ENCODE peak calls at places on chromosomes 7 and 10, in five cellular contexts. One of them, this sample, is unnamed.

GRCh38 chr7:39265912-39266591 is 288.3 kb downstream of the POU6F2 start:
- DNase-seq in A673: no peak
- DNase-seq in transverse colon: no peak
- DNase-seq in adrenal gland: no peak
- DNase-seq in naive thymus-derived CD4-positive, alpha-beta T cell: no peak
- DNase-seq in this sample: no peak

GRCh38 chr10:85225311-85225710 is 896.9 kb downstream of the CCSER2 start:
- DNase-seq in A673: no peak
- DNase-seq in transverse colon: no peak
- DNase-seq in adrenal gland: no peak
- DNase-seq in naive thymus-derived CD4-positive, alpha-beta T cell: no peak
- DNase-seq in this sample: no peak

GRCh38 chr7:21426958-21427860 is 674 bp upstream of the SP4 start:
- DNase-seq in A673: peak; percentile 99
- DNase-seq in transverse colon: peak; percentile 99
- DNase-seq in adrenal gland: peak; percentile 99
- DNase-seq in naive thymus-derived CD4-positive, alpha-beta T cell: peak; percentile 99
- DNase-seq in this sample: peak; percentile 99

GRCh38 chr7:49597805-49598204 is 175.6 kb upstream of the VWC2 start:
- DNase-seq in A673: no peak
- DNase-seq in transverse colon: no peak
- DNase-seq in adrenal gland: no peak
- DNase-seq in naive thymus-derived CD4-positive, alpha-beta T cell: no peak
- DNase-seq in this sample: no peak

GRCh38 chr10:44399478-44400451 is 14.9 kb upstream of the CXCL12 start:
- DNase-seq in A673: no peak
- DNase-seq in transverse colon: no peak
- DNase-seq in adrenal gland: peak; percentile 30
- DNase-seq in naive thymus-derived CD4-positive, alpha-beta T cell: no peak
- DNase-seq in this sample: no peak

GRCh38 chr7:24419527-24419926 is 135.5 kb downstream of the NPY start:
- DNase-seq in A673: no peak
- DNase-seq in transverse colon: no peak
- DNase-seq in adrenal gland: no peak
- DNase-seq in naive thymus-derived CD4-positive, alpha-beta T cell: no peak
- DNase-seq in this sample: no peak

GRCh38 chr7:77386165-77386824 is 29.9 kb downstream of the GSAP start:
- DNase-seq in A673: no peak
- DNase-seq in transverse colon: no peak
- DNase-seq in adrenal gland: no peak
- DNase-seq in naive thymus-derived CD4-positive, alpha-beta T cell: no peak
- DNase-seq in this sample: no peak

GRCh38 chr7:69283421-69283820 is 314.9 kb upstream of the AUTS2 start:
- DNase-seq in A673: no peak
- DNase-seq in transverse colon: no peak
- DNase-seq in adrenal gland: no peak
- DNase-seq in naive thymus-derived CD4-positive, alpha-beta T cell: no peak
- DNase-seq in this sample: no peak

GRCh38 chr10:86188796-86189558 is 177.6 kb downstream of the GRID1 start:
- DNase-seq in A673: no peak
- DNase-seq in transverse colon: no peak
- DNase-seq in adrenal gland: no peak
- DNase-seq in naive thymus-derived CD4-positive, alpha-beta T cell: no peak
- DNase-seq in this sample: no peak

GRCh38 chr7:1144269-1144771 is 15.7 kb downstream of the ZFAND2A start:
- DNase-seq in A673: peak; percentile 47
- DNase-seq in transverse colon: no peak
- DNase-seq in adrenal gland: peak; percentile 88
- DNase-seq in naive thymus-derived CD4-positive, alpha-beta T cell: no peak
- DNase-seq in this sample: peak; percentile 93

GRCh38 chr7:34454381-34454780 is 203.6 kb upstream of the NPSR1 start:
- DNase-seq in A673: no peak
- DNase-seq in transverse colon: no peak
- DNase-seq in adrenal gland: no peak
- DNase-seq in naive thymus-derived CD4-positive, alpha-beta T cell: no peak
- DNase-seq in this sample: no peak

GRCh38 chr7:145216876-145217275 is 381.0 kb upstream of the TPK1 start:
- DNase-seq in A673: no peak
- DNase-seq in transverse colon: no peak
- DNase-seq in adrenal gland: no peak
- DNase-seq in naive thymus-derived CD4-positive, alpha-beta T cell: no peak
- DNase-seq in this sample: no peak

GRCh38 chr7:131355917-131356777 is 28.5 kb downstream of the MKLN1 start:
- DNase-seq in A673: no peak
- DNase-seq in transverse colon: peak; percentile 39
- DNase-seq in adrenal gland: no peak
- DNase-seq in naive thymus-derived CD4-positive, alpha-beta T cell: no peak
- DNase-seq in this sample: peak; percentile 40

GRCh38 chr7:4241791-4242190 is 440.3 kb upstream of the FOXK1 start:
- DNase-seq in A673: no peak
- DNase-seq in transverse colon: no peak
- DNase-seq in adrenal gland: no peak
- DNase-seq in naive thymus-derived CD4-positive, alpha-beta T cell: no peak
- DNase-seq in this sample: no peak

GRCh38 chr7:128876127-128876526 is 13.5 kb downstream of the ATP6V1F start:
- DNase-seq in A673: no peak
- DNase-seq in transverse colon: peak; percentile 26
- DNase-seq in adrenal gland: no peak
- DNase-seq in naive thymus-derived CD4-positive, alpha-beta T cell: no peak
- DNase-seq in this sample: no peak

GRCh38 chr10:102299873-102300272 is 54.5 kb downstream of the GBF1 start:
- DNase-seq in A673: no peak
- DNase-seq in transverse colon: no peak
- DNase-seq in adrenal gland: no peak
- DNase-seq in naive thymus-derived CD4-positive, alpha-beta T cell: no peak
- DNase-seq in this sample: no peak

GRCh38 chr10:3775671-3776551 is 9.1 kb downstream of the KLF6 start:
- DNase-seq in A673: no peak
- DNase-seq in transverse colon: peak; percentile 34
- DNase-seq in adrenal gland: peak; percentile 58
- DNase-seq in naive thymus-derived CD4-positive, alpha-beta T cell: no peak
- DNase-seq in this sample: peak; percentile 43

GRCh38 chr10:122344741-122345258 is 29.7 kb upstream of the PLEKHA1 start:
- DNase-seq in A673: no peak
- DNase-seq in transverse colon: peak; percentile 45
- DNase-seq in adrenal gland: no peak
- DNase-seq in naive thymus-derived CD4-positive, alpha-beta T cell: no peak
- DNase-seq in this sample: no peak

GRCh38 chr10:63430091-63430998 is 35.4 kb downstream of the JMJD1C start:
- DNase-seq in A673: peak; percentile 69
- DNase-seq in transverse colon: no peak
- DNase-seq in adrenal gland: no peak
- DNase-seq in naive thymus-derived CD4-positive, alpha-beta T cell: no peak
- DNase-seq in this sample: no peak

GRCh38 chr10:66886848-66887247 is 39.0 kb upstream of the LRRTM3 start:
- DNase-seq in A673: no peak
- DNase-seq in transverse colon: no peak
- DNase-seq in adrenal gland: no peak
- DNase-seq in naive thymus-derived CD4-positive, alpha-beta T cell: no peak
- DNase-seq in this sample: no peak

GRCh38 chr7:28389504-28390385 is 22.6 kb upstream of the CREB5 start:
- DNase-seq in A673: peak; percentile 70
- DNase-seq in transverse colon: no peak
- DNase-seq in adrenal gland: no peak
- DNase-seq in naive thymus-derived CD4-positive, alpha-beta T cell: no peak
- DNase-seq in this sample: no peak

GRCh38 chr7:36490335-36490940 is 100.8 kb downstream of the ANLN start:
- DNase-seq in A673: no peak
- DNase-seq in transverse colon: no peak
- DNase-seq in adrenal gland: no peak
- DNase-seq in naive thymus-derived CD4-positive, alpha-beta T cell: no peak
- DNase-seq in this sample: no peak

GRCh38 chr7:112071856-112072255 is 134.3 kb downstream of the DOCK4 start:
- DNase-seq in A673: no peak
- DNase-seq in transverse colon: no peak
- DNase-seq in adrenal gland: no peak
- DNase-seq in naive thymus-derived CD4-positive, alpha-beta T cell: no peak
- DNase-seq in this sample: no peak

GRCh38 chr10:72306215-72306760 is 32.6 kb downstream of the DDIT4 start:
- DNase-seq in A673: no peak
- DNase-seq in transverse colon: no peak
- DNase-seq in adrenal gland: no peak
- DNase-seq in naive thymus-derived CD4-positive, alpha-beta T cell: no peak
- DNase-seq in this sample: no peak
- H3K4me1 ChIP-seq in A673: peaks cover 4% of the 10 kb centered on the region
- H3K4me1 ChIP-seq in transverse colon: peaks cover 35% of the 10 kb centered on the region
- H3K4me1 ChIP-seq in adrenal gland: peaks cover 24% of the 10 kb centered on the region
- H3K4me1 ChIP-seq in naive thymus-derived CD4-positive, alpha-beta T cell: no peaks in the 10 kb centered on the region
- H3K4me1 ChIP-seq in this sample: peaks cover 52% of the 10 kb centered on the region

GRCh38 chr7:2757361-2757903 is 69.4 kb downstream of the AMZ1 start:
- DNase-seq in A673: no peak
- DNase-seq in transverse colon: peak; percentile 38
- DNase-seq in adrenal gland: peak; percentile 95
- DNase-seq in naive thymus-derived CD4-positive, alpha-beta T cell: no peak
- DNase-seq in this sample: no peak

GRCh38 chr7:2758673-2759603 is 70.9 kb downstream of the AMZ1 start:
- DNase-seq in A673: no peak
- DNase-seq in transverse colon: no peak
- DNase-seq in adrenal gland: peak; percentile 54
- DNase-seq in naive thymus-derived CD4-positive, alpha-beta T cell: no peak
- DNase-seq in this sample: no peak

GRCh38 chr7:2760098-2760889 is 72.3 kb downstream of the AMZ1 start:
- DNase-seq in A673: peak; percentile 49
- DNase-seq in transverse colon: peak; percentile 88
- DNase-seq in adrenal gland: peak; percentile 87
- DNase-seq in naive thymus-derived CD4-positive, alpha-beta T cell: no peak
- DNase-seq in this sample: no peak

GRCh38 chr7:2759736-2760097 is 71.7 kb downstream of the AMZ1 start:
- DNase-seq in A673: no peak
- DNase-seq in transverse colon: no peak
- DNase-seq in adrenal gland: no peak
- DNase-seq in naive thymus-derived CD4-positive, alpha-beta T cell: no peak
- DNase-seq in this sample: no peak

DNA sequence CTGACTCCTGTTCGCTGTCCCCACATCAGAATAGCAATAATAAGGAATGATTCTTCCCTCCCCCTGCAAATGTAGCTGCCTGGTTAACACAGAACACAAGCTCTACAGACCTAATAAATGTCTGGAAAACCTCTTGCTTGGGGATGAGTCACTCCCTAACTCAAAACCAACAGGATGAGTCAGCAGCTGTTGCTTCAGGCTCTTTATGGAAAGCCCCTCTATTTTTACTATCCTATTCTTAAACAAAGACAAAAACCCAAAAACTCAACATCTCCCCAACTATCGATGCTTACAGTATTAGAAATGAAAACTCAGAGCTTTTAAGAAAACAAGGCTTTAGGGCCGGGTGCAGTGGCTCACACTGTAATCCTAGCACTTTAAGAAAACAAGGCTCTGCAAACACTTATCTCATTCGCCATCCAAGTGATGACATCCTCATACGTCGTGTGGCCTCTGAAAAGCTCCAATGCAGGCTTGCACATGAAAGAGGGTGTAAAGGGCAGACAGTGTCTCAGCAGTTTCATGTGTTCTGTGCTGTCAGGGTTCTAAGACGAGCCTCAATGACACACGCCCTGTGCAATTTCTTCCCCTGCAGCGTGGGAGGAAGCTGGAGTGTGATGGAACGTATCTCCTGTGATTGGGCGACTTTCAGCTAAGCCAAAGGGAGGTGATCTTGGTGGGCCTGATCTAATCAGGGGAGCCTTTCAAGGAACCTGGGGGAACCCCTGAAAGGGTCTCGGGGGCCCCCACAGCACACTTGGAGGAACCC is 70.1 kb downstream of the AMZ1 start:
- DNase-seq in A673: peak; percentile 91
- DNase-seq in transverse colon: peak; percentile 44
- DNase-seq in adrenal gland: peak; percentile 90
- DNase-seq in naive thymus-derived CD4-positive, alpha-beta T cell: no peak
- DNase-seq in this sample: no peak
- H3K4me1 ChIP-seq in A673: peaks cover 35% of the 10 kb centered on the region
- H3K4me1 ChIP-seq in transverse colon: peaks cover 38% of the 10 kb centered on the region
- H3K4me1 ChIP-seq in adrenal gland: peaks cover 32% of the 10 kb centered on the region
- H3K4me1 ChIP-seq in naive thymus-derived CD4-positive, alpha-beta T cell: peaks cover 29% of the 10 kb centered on the region
- H3K4me1 ChIP-seq in this sample: peaks cover 25% of the 10 kb centered on the region

GRCh38 chr7:56099653-56100052 is 6.6 kb downstream of the CHCHD2 start:
- DNase-seq in A673: no peak
- DNase-seq in transverse colon: no peak
- DNase-seq in adrenal gland: no peak
- DNase-seq in naive thymus-derived CD4-positive, alpha-beta T cell: no peak
- DNase-seq in this sample: no peak
- H3K4me1 ChIP-seq in A673: no peaks in the 10 kb centered on the region
- H3K4me1 ChIP-seq in transverse colon: peaks cover 1% of the 10 kb centered on the region
- H3K4me1 ChIP-seq in adrenal gland: peaks cover 5% of the 10 kb centered on the region
- H3K4me1 ChIP-seq in naive thymus-derived CD4-positive, alpha-beta T cell: peaks cover under 1% of the 10 kb centered on the region
- H3K4me1 ChIP-seq in this sample: peaks cover 7% of the 10 kb centered on the region

GRCh38 chr10:7409045-7409731 is 1.6 kb downstream of the SFMBT2 start:
- DNase-seq in A673: peak; percentile 37
- DNase-seq in transverse colon: peak; percentile 33
- DNase-seq in adrenal gland: peak; percentile 67
- DNase-seq in naive thymus-derived CD4-positive, alpha-beta T cell: peak; percentile 62
- DNase-seq in this sample: peak; percentile 30

GRCh38 chr10:7407368-7408002 is 3.3 kb downstream of the SFMBT2 start:
- DNase-seq in A673: no peak
- DNase-seq in transverse colon: no peak
- DNase-seq in adrenal gland: peak; percentile 61
- DNase-seq in naive thymus-derived CD4-positive, alpha-beta T cell: no peak
- DNase-seq in this sample: no peak

GRCh38 chr10:7408003-7408493 is 2.8 kb downstream of the SFMBT2 start:
- DNase-seq in A673: peak; percentile 35
- DNase-seq in transverse colon: peak; percentile 48
- DNase-seq in adrenal gland: peak; percentile 80
- DNase-seq in naive thymus-derived CD4-positive, alpha-beta T cell: peak; percentile 51
- DNase-seq in this sample: peak; percentile 55

GRCh38 chr10:7409732-7410168 is 1.1 kb downstream of the SFMBT2 start:
- DNase-seq in A673: no peak
- DNase-seq in transverse colon: no peak
- DNase-seq in adrenal gland: no peak
- DNase-seq in naive thymus-derived CD4-positive, alpha-beta T cell: no peak
- DNase-seq in this sample: peak; percentile 22

DNA sequence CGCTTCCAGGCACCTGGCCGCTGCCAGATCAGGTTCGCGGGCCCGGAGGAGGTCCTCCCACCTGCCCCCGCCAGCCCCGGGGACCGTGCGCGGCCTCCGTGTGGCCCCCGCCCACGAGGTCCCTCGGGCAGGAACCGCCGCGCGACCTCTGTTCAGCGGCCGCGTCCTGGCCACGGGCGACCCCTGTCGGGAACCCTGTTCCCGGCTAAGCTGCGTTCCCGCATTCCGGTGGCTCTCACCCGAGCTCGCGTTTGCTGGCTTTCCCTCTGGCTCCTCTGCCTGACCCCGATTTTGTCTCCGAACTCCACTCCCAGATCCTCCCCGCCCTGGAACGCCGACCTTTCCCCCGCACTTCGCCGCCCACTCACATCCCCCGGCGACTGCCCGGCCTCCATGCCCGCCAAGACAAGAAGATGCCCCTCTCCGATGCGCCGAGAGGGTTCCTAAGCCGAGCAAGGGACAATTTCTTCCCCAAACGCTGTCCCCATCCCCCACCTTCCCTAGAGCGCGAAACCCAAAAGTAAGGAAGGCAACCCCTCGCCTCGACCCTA is 2.3 kb downstream of the SFMBT2 start:
- DNase-seq in A673: peak; percentile 48
- DNase-seq in transverse colon: peak; percentile 50
- DNase-seq in adrenal gland: peak; percentile 80
- DNase-seq in naive thymus-derived CD4-positive, alpha-beta T cell: no peak
- DNase-seq in this sample: peak; percentile 64
- H3K4me1 ChIP-seq in A673: peaks cover 22% of the 10 kb centered on the region
- H3K4me1 ChIP-seq in transverse colon: peaks cover 22% of the 10 kb centered on the region
- H3K4me1 ChIP-seq in adrenal gland: peaks cover 9% of the 10 kb centered on the region
- H3K4me1 ChIP-seq in naive thymus-derived CD4-positive, alpha-beta T cell: peaks cover 18% of the 10 kb centered on the region
- H3K4me1 ChIP-seq in this sample: peaks cover 25% of the 10 kb centered on the region

This sample was measured in thyroid gland.